ENCODE peak calls at places on chromosomes 1 and 21, in six cellular contexts. One of them, this sample, is unnamed.
A peak's percentile ranks its signal among the peaks of the same experiment; 100 is the strongest.

GRCh38 chr1:28560886-28561285 is 8.0 kb downstream of the TRNAU1AP start:
- DNase-seq in fibroblast of pulmonary artery: no peak
- DNase-seq in RPMI8226: no peak
- DNase-seq in Calu3: no peak
- DNase-seq in NCI-H1694: no peak
- DNase-seq in tibial nerve: no peak
- DNase-seq in this sample: no peak

GRCh38 chr1:99745684-99746083 is 20.8 kb downstream of the FRRS1 start:
- DNase-seq in fibroblast of pulmonary artery: no peak
- DNase-seq in RPMI8226: no peak
- DNase-seq in Calu3: no peak
- DNase-seq in NCI-H1694: no peak
- DNase-seq in tibial nerve: no peak
- DNase-seq in this sample: no peak

GRCh38 chr21:43283136-43283924 is 114.5 kb downstream of the CRYAA start:
- DNase-seq in fibroblast of pulmonary artery: no peak
- DNase-seq in RPMI8226: peak; percentile 73
- DNase-seq in Calu3: no peak
- DNase-seq in NCI-H1694: no peak
- DNase-seq in tibial nerve: no peak
- DNase-seq in this sample: no peak

GRCh38 chr1:115258302-115258866 is 79.7 kb downstream of the NGF start:
- DNase-seq in fibroblast of pulmonary artery: peak; percentile 82
- DNase-seq in RPMI8226: no peak
- DNase-seq in Calu3: no peak
- DNase-seq in NCI-H1694: no peak
- DNase-seq in tibial nerve: no peak
- DNase-seq in this sample: no peak

GRCh38 chr1:29801003-29801402 is 564.7 kb downstream of the PTPRU start:
- DNase-seq in fibroblast of pulmonary artery: no peak
- DNase-seq in RPMI8226: no peak
- DNase-seq in Calu3: no peak
- DNase-seq in NCI-H1694: no peak
- DNase-seq in tibial nerve: no peak
- DNase-seq in this sample: no peak

GRCh38 chr1:182087951-182088350 is 26.4 kb upstream of the ZNF648 start:
- DNase-seq in fibroblast of pulmonary artery: no peak
- DNase-seq in RPMI8226: no peak
- DNase-seq in Calu3: peak; percentile 62
- DNase-seq in NCI-H1694: no peak
- DNase-seq in tibial nerve: no peak
- DNase-seq in this sample: no peak

GRCh38 chr1:219954052-219954451 is 25.7 kb upstream of the SLC30A10 start:
- DNase-seq in fibroblast of pulmonary artery: no peak
- DNase-seq in RPMI8226: no peak
- DNase-seq in Calu3: no peak
- DNase-seq in NCI-H1694: no peak
- DNase-seq in tibial nerve: no peak
- DNase-seq in this sample: no peak

GRCh38 chr1:184387871-184388670 is 1.2 kb downstream of the C1orf21 start:
- DNase-seq in fibroblast of pulmonary artery: peak; percentile 61
- DNase-seq in RPMI8226: peak; percentile 52
- DNase-seq in Calu3: peak; percentile 29
- DNase-seq in NCI-H1694: peak; percentile 11
- DNase-seq in tibial nerve: peak; percentile 57
- DNase-seq in this sample: peak; percentile 51

GRCh38 chr1:25914074-25914995 is 8.1 kb upstream of the STMN1 start:
- DNase-seq in fibroblast of pulmonary artery: no peak
- DNase-seq in RPMI8226: no peak
- DNase-seq in Calu3: no peak
- DNase-seq in NCI-H1694: peak; percentile 59
- DNase-seq in tibial nerve: no peak
- DNase-seq in this sample: no peak

GRCh38 chr1:20867847-20868246 is 80.7 kb upstream of the HP1BP3 start:
- DNase-seq in fibroblast of pulmonary artery: peak; percentile 44
- DNase-seq in RPMI8226: no peak
- DNase-seq in Calu3: no peak
- DNase-seq in NCI-H1694: no peak
- DNase-seq in tibial nerve: no peak
- DNase-seq in this sample: no peak

GRCh38 chr1:110963666-110964399 is at the start of gene LRIF1:
- DNase-seq in fibroblast of pulmonary artery: peak; percentile 100
- DNase-seq in RPMI8226: peak; percentile 99
- DNase-seq in Calu3: peak; percentile 98
- DNase-seq in NCI-H1694: peak; percentile 99
- DNase-seq in tibial nerve: peak; percentile 96
- DNase-seq in this sample: peak; percentile 99

GRCh38 chr1:234495231-234495990 is 16.4 kb upstream of the TARBP1 start:
- DNase-seq in fibroblast of pulmonary artery: peak; percentile 78
- DNase-seq in RPMI8226: no peak
- DNase-seq in Calu3: peak; percentile 54
- DNase-seq in NCI-H1694: no peak
- DNase-seq in tibial nerve: no peak
- DNase-seq in this sample: peak; percentile 66

GRCh38 chr1:20209471-20209870 is 23.2 kb upstream of the PLA2G2C start:
- DNase-seq in fibroblast of pulmonary artery: no peak
- DNase-seq in RPMI8226: no peak
- DNase-seq in Calu3: no peak
- DNase-seq in NCI-H1694: no peak
- DNase-seq in tibial nerve: no peak
- DNase-seq in this sample: no peak

GRCh38 chr1:32241011-32241763 is 5.8 kb upstream of the FAM167B start:
- DNase-seq in fibroblast of pulmonary artery: peak; percentile 58
- DNase-seq in RPMI8226: peak; percentile 74
- DNase-seq in Calu3: peak; percentile 64
- DNase-seq in NCI-H1694: no peak
- DNase-seq in tibial nerve: peak; percentile 14
- DNase-seq in this sample: no peak

GRCh38 chr1:53342735-53343470 is 15.0 kb upstream of the LRP8 start:
- DNase-seq in fibroblast of pulmonary artery: no peak
- DNase-seq in RPMI8226: no peak
- DNase-seq in Calu3: no peak
- DNase-seq in NCI-H1694: no peak
- DNase-seq in tibial nerve: no peak
- DNase-seq in this sample: no peak

GRCh38 chr1:231037585-231038517 is 2.2 kb downstream of the FAM89A start:
- DNase-seq in fibroblast of pulmonary artery: no peak
- DNase-seq in RPMI8226: no peak
- DNase-seq in Calu3: no peak
- DNase-seq in NCI-H1694: no peak
- DNase-seq in tibial nerve: no peak
- DNase-seq in this sample: no peak

GRCh38 chr1:22760453-22760852 is 49.8 kb downstream of the EPHB2 start:
- DNase-seq in fibroblast of pulmonary artery: no peak
- DNase-seq in RPMI8226: no peak
- DNase-seq in Calu3: no peak
- DNase-seq in NCI-H1694: no peak
- DNase-seq in tibial nerve: no peak
- DNase-seq in this sample: no peak

GRCh38 chr21:39197448-39197847 is 14.2 kb upstream of the PSMG1 start:
- DNase-seq in fibroblast of pulmonary artery: no peak
- DNase-seq in RPMI8226: no peak
- DNase-seq in Calu3: no peak
- DNase-seq in NCI-H1694: no peak
- DNase-seq in tibial nerve: no peak
- DNase-seq in this sample: no peak